ENCODE peak calls at places on chromosomes 12 and 14, in four cellular contexts. E is GM12878, H is K562, V is HepG2. O is an unnamed sample.
A peak's percentile ranks its signal among the peaks of the same experiment; 100 is the strongest.

GRCh38 chr14:68548194-68549056 is 244.4 kb downstream of the ZFP36L1 start:
- DNase-seq in E (no peak), H (no peak), V (no peak), O (no peak)

GRCh38 chr12:52260351-52261210 is 13.9 kb upstream of the KRT86 start:
- DNase-seq in E (no peak), H (no peak), V (no peak), O (no peak)

GRCh38 chr14:53458368-53458814 is 305.3 kb upstream of the DDHD1 start:
- DNase-seq in E (no peak), H (no peak), V (peak; percentile 96), O (no peak)

GRCh38 chr14:64806862-64807495 is 72.7 kb downstream of the SPTB start:
- DNase-seq in E (no peak), H (no peak), V (no peak), O (no peak)

GRCh38 chr12:116594325-116595038 is 35.3 kb downstream of the MAP1LC3B2 start:
- DNase-seq in E (no peak), H (no peak), V (no peak), O (no peak)

GRCh38 chr14:87940382-87940781 is 52.6 kb downstream of the GALC start:
- DNase-seq in E (peak; percentile 51), H (no peak), V (no peak), O (no peak)

GRCh38 chr12:72872986-72873385 is 600.8 kb downstream of the TRHDE start:
- DNase-seq in E (no peak), H (no peak), V (no peak), O (peak; percentile 22)

GRCh38 chr12:122646568-122647220 is 56.5 kb downstream of the HCAR2 start:
- DNase-seq in E (peak; percentile 90), H (no peak), V (no peak), O (no peak)

GRCh38 chr14:54787263-54787662 is 115.4 kb downstream of the GCH1 start:
- DNase-seq in E (no peak), H (no peak), V (no peak), O (no peak)

GRCh38 chr12:39427360-39427808 is 15.5 kb downstream of the KIF21A start:
- DNase-seq in E (no peak), H (no peak), V (peak; percentile 78), O (no peak)

GRCh38 chr14:89658977-89659670 is 242.1 kb upstream of the FOXN3 start:
- DNase-seq in E (no peak), H (no peak), V (no peak), O (no peak)

GRCh38 chr12:85280138-85280983 is at the start of gene ALX1:
- DNase-seq in E (no peak), H (no peak), V (no peak), O (peak; percentile 88)
- TF ChIP-seq TCF7 in E (no peak), H (no peak), V (no peak), O (no peak)

DNA sequence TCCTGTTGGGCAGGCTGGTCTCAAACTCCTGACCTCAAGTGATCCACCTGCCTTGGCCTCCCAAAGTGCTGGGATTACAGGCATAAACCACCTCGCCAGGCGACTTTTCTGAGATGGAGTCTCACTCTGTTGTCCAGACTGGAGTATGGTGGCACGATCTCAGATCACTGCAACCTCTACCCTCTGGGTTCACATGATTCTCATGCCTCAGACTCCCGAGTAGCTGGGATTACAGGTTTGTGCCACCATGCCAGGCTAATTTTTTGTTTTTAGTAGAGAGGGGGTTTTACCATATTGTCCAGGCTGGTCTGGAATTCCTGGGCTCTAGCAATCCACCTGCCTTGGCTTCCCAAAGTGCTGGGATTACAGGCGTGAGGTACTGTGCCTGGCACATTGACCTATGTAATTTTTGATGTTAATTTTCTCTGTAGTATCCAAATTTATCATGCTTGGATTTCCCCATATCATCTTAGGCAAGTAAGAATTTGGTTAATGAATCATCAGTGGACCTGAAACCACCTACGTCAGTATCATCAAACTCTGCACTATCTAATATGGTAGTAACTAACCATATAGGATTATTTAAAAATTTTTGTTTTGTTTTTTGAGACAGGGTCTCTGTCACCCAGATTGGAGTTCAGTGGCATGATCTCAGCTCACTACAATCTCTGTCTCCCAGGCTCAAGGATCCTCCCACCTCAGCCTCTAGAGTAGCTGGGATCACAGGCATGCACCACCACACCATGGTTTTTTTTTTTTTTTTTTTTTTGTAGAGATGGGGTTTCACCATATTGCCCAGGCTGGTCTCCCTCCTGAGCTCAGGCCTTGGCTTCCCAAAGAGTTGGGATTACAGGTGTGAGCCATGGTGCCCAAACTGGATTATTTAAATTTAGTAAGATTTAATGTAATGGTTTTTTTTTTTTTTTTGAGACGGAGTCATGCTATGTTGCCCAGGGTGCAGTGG is 11.9 kb upstream of the ATP5F1B start:
- DNase-seq in E (no peak), H (no peak), V (no peak), O (no peak)
- TF ChIP-seq TCF7 in E (no peak), H (no peak), V (no peak), O (no peak)

DNA sequence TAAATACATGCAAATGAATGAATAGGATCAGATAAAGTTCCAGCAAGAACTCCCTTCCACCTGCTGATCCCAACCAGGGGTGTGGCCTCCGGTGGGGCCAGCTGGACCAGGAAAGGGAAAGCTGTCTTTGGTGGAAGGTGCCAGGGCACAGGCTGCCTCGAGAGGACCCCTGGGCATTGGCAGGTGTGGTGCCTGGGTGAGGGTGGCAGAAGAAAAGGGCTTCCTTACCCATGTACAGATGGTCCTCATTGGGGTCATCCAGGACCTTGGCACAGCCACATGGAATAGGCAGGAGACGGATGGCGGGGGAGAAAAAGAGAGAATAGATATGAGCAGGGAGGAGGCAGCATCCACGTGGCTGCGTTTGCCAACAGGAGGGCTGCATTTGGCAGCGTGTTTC is 36.4 kb downstream of the CAMKK2 start:
- DNase-seq in E (no peak), H (no peak), V (no peak), O (no peak)
- TF ChIP-seq TCF7 in E (no peak), H (no peak), V (no peak), O (no peak)

GRCh38 chr12:118120579-118121363 is 15.2 kb upstream of the PEBP1 start:
- DNase-seq in E (no peak), H (peak; percentile 89), V (peak; percentile 91), O (peak; percentile 81)
- TF ChIP-seq TCF7 in E (no peak), H (no peak), V (no peak), O (no peak)

GRCh38 chr12:110124184-110124995 is at the start of gene IFT81:
- DNase-seq in E (no peak), H (peak; percentile 99), V (peak; percentile 83), O (peak; percentile 94)
- TF ChIP-seq TCF7 in E (no peak), H (no peak), V (no peak), O (no peak)

GRCh38 chr14:104393199-104393897 is 186.2 kb upstream of the C14orf180 start:
- DNase-seq in E (no peak), H (no peak), V (no peak), O (no peak)
- TF ChIP-seq TCF7 in E (no peak), H (no peak), V (no peak), O (no peak)

GRCh38 chr14:85634205-85634604 is 104.3 kb downstream of the FLRT2 start:
- DNase-seq in E (no peak), H (no peak), V (no peak), O (no peak)
- TF ChIP-seq TCF7 in E (no peak), H (no peak), V (no peak), O (no peak)